ENCODE peak calls at places on chromosomes 12 and 14, in seven cellular contexts. One of them, this sample, is unnamed.

GRCh38 chr14:104284636-104285482 is 146.5 kb downstream of the KIF26A start:
- DNase-seq in effector CD4-positive, alpha-beta T cell: no peak
- DNase-seq in stimulated activated CD8-positive, alpha-beta memory T cell treated with anti-CD3 and anti-CD28 coated beads, Interleukin-2, amount 100 ng/mL, for 48 hours: no peak
- DNase-seq in AG09309: no peak
- DNase-seq in stimulated activated CD4-positive, alpha-beta T cell treated with anti-CD3 and anti-CD28 coated beads, Interleukin-2, amount 100 ng/mL, for 48 hours: no peak
- DNase-seq in Calu3: no peak
- DNase-seq in GM03348: no peak
- DNase-seq in this sample: no peak

GRCh38 chr12:127143020-127143419 is 1124.0 kb upstream of the TMEM132C start:
- DNase-seq in AG09309: no peak
- DNase-seq in stimulated activated CD8-positive, alpha-beta memory T cell treated with anti-CD3 and anti-CD28 coated beads, Interleukin-2, amount 100 ng/mL, for 48 hours: no peak
- DNase-seq in effector CD4-positive, alpha-beta T cell: no peak
- DNase-seq in GM03348: no peak
- DNase-seq in Calu3: no peak
- DNase-seq in stimulated activated CD4-positive, alpha-beta T cell treated with anti-CD3 and anti-CD28 coated beads, Interleukin-2, amount 100 ng/mL, for 48 hours: no peak
- DNase-seq in this sample: no peak

GRCh38 chr12:118311666-118312065 is 61.0 kb downstream of the TAOK3 start:
- DNase-seq in Calu3: no peak
- DNase-seq in GM03348: peak; percentile 14
- DNase-seq in effector CD4-positive, alpha-beta T cell: no peak
- DNase-seq in stimulated activated CD8-positive, alpha-beta memory T cell treated with anti-CD3 and anti-CD28 coated beads, Interleukin-2, amount 100 ng/mL, for 48 hours: no peak
- DNase-seq in AG09309: no peak
- DNase-seq in stimulated activated CD4-positive, alpha-beta T cell treated with anti-CD3 and anti-CD28 coated beads, Interleukin-2, amount 100 ng/mL, for 48 hours: no peak
- DNase-seq in this sample: no peak

GRCh38 chr14:50821471-50822464 is 9.2 kb downstream of the NIN start:
- DNase-seq in GM03348: no peak
- DNase-seq in stimulated activated CD4-positive, alpha-beta T cell treated with anti-CD3 and anti-CD28 coated beads, Interleukin-2, amount 100 ng/mL, for 48 hours: no peak
- DNase-seq in AG09309: no peak
- DNase-seq in stimulated activated CD8-positive, alpha-beta memory T cell treated with anti-CD3 and anti-CD28 coated beads, Interleukin-2, amount 100 ng/mL, for 48 hours: no peak
- DNase-seq in Calu3: no peak
- DNase-seq in effector CD4-positive, alpha-beta T cell: peak; percentile 27
- DNase-seq in this sample: no peak

GRCh38 chr12:30110970-30111586 is 327.3 kb upstream of the TMTC1 start:
- DNase-seq in stimulated activated CD8-positive, alpha-beta memory T cell treated with anti-CD3 and anti-CD28 coated beads, Interleukin-2, amount 100 ng/mL, for 48 hours: no peak
- DNase-seq in Calu3: no peak
- DNase-seq in effector CD4-positive, alpha-beta T cell: no peak
- DNase-seq in stimulated activated CD4-positive, alpha-beta T cell treated with anti-CD3 and anti-CD28 coated beads, Interleukin-2, amount 100 ng/mL, for 48 hours: no peak
- DNase-seq in AG09309: no peak
- DNase-seq in GM03348: no peak
- DNase-seq in this sample: no peak

GRCh38 chr12:84910549-84911241 is 1.9 kb downstream of the SLC6A15 start:
- DNase-seq in AG09309: no peak
- DNase-seq in stimulated activated CD8-positive, alpha-beta memory T cell treated with anti-CD3 and anti-CD28 coated beads, Interleukin-2, amount 100 ng/mL, for 48 hours: no peak
- DNase-seq in effector CD4-positive, alpha-beta T cell: no peak
- DNase-seq in Calu3: no peak
- DNase-seq in GM03348: peak; percentile 5
- DNase-seq in stimulated activated CD4-positive, alpha-beta T cell treated with anti-CD3 and anti-CD28 coated beads, Interleukin-2, amount 100 ng/mL, for 48 hours: no peak
- DNase-seq in this sample: no peak

GRCh38 chr12:83954939-83955601 is 957.5 kb downstream of the SLC6A15 start:
- DNase-seq in Calu3: no peak
- DNase-seq in effector CD4-positive, alpha-beta T cell: no peak
- DNase-seq in stimulated activated CD8-positive, alpha-beta memory T cell treated with anti-CD3 and anti-CD28 coated beads, Interleukin-2, amount 100 ng/mL, for 48 hours: no peak
- DNase-seq in GM03348: no peak
- DNase-seq in stimulated activated CD4-positive, alpha-beta T cell treated with anti-CD3 and anti-CD28 coated beads, Interleukin-2, amount 100 ng/mL, for 48 hours: no peak
- DNase-seq in AG09309: no peak
- DNase-seq in this sample: no peak

GRCh38 chr14:90484291-90484690 is 87.5 kb downstream of the CALM1 start:
- DNase-seq in stimulated activated CD8-positive, alpha-beta memory T cell treated with anti-CD3 and anti-CD28 coated beads, Interleukin-2, amount 100 ng/mL, for 48 hours: no peak
- DNase-seq in GM03348: no peak
- DNase-seq in stimulated activated CD4-positive, alpha-beta T cell treated with anti-CD3 and anti-CD28 coated beads, Interleukin-2, amount 100 ng/mL, for 48 hours: no peak
- DNase-seq in AG09309: no peak
- DNase-seq in effector CD4-positive, alpha-beta T cell: no peak
- DNase-seq in Calu3: no peak
- DNase-seq in this sample: no peak

GRCh38 chr12:49893753-49894752 is 9.6 kb downstream of the FAIM2 start:
- DNase-seq in stimulated activated CD4-positive, alpha-beta T cell treated with anti-CD3 and anti-CD28 coated beads, Interleukin-2, amount 100 ng/mL, for 48 hours: no peak
- DNase-seq in effector CD4-positive, alpha-beta T cell: no peak
- DNase-seq in GM03348: no peak
- DNase-seq in Calu3: peak; percentile 69
- DNase-seq in AG09309: no peak
- DNase-seq in stimulated activated CD8-positive, alpha-beta memory T cell treated with anti-CD3 and anti-CD28 coated beads, Interleukin-2, amount 100 ng/mL, for 48 hours: no peak
- DNase-seq in this sample: no peak

GRCh38 chr14:25237845-25238244 is 187.9 kb upstream of the STXBP6 start:
- DNase-seq in stimulated activated CD4-positive, alpha-beta T cell treated with anti-CD3 and anti-CD28 coated beads, Interleukin-2, amount 100 ng/mL, for 48 hours: no peak
- DNase-seq in AG09309: no peak
- DNase-seq in effector CD4-positive, alpha-beta T cell: no peak
- DNase-seq in Calu3: peak; percentile 18
- DNase-seq in GM03348: peak; percentile 12
- DNase-seq in stimulated activated CD8-positive, alpha-beta memory T cell treated with anti-CD3 and anti-CD28 coated beads, Interleukin-2, amount 100 ng/mL, for 48 hours: no peak
- DNase-seq in this sample: no peak

GRCh38 chr12:47855502-47855901 is 35.8 kb upstream of the HDAC7 start:
- DNase-seq in stimulated activated CD8-positive, alpha-beta memory T cell treated with anti-CD3 and anti-CD28 coated beads, Interleukin-2, amount 100 ng/mL, for 48 hours: no peak
- DNase-seq in GM03348: no peak
- DNase-seq in effector CD4-positive, alpha-beta T cell: no peak
- DNase-seq in AG09309: no peak
- DNase-seq in stimulated activated CD4-positive, alpha-beta T cell treated with anti-CD3 and anti-CD28 coated beads, Interleukin-2, amount 100 ng/mL, for 48 hours: no peak
- DNase-seq in Calu3: no peak
- DNase-seq in this sample: no peak

This sample was measured in memory B cell.